ENCODE peak calls at places on chromosomes 12 and 14, in four cellular contexts. L is keratinocyte, Q is lower leg skin, Y is gastrocnemius medialis. T is an unnamed sample.

GRCh38 chr12:104641862-104642261 is 185.1 kb downstream of the CHST11 start:
- DNase-seq in L (no peak), Q (peak), Y (no peak), T (no peak)

GRCh38 chr14:51419685-51420084 is 179.6 kb downstream of the TMX1 start:
- DNase-seq in L (no peak), Q (no peak), Y (no peak), T (no peak)

GRCh38 chr12:31567029-31567428 is 23.9 kb downstream of the DENND5B start:
- DNase-seq in L (no peak), Q (no peak), Y (no peak), T (peak)

GRCh38 chr14:99133563-99134332 is 138.2 kb downstream of the BCL11B start:
- DNase-seq in L (peak), Q (no peak), Y (peak), T (peak)

GRCh38 chr14:104335611-104336010 is 197.2 kb downstream of the KIF26A start:
- DNase-seq in L (no peak), Q (no peak), Y (no peak), T (no peak)

GRCh38 chr12:89468648-89469326 is 55.8 kb downstream of the GALNT4 start:
- DNase-seq in L (no peak), Q (no peak), Y (no peak), T (no peak)

GRCh38 chr14:104777808-104778249 is 17.7 kb downstream of the AKT1 start:
- DNase-seq in L (no peak), Q (no peak), Y (no peak), T (no peak)

GRCh38 chr14:22412936-22413411 is 176.1 kb downstream of the DAD1 start:
- DNase-seq in L (no peak), Q (no peak), Y (no peak), T (no peak)

GRCh38 chr14:32657081-32657480 is 281.6 kb upstream of the NPAS3 start:
- DNase-seq in L (no peak), Q (peak), Y (peak), T (peak)

GRCh38 chr14:66247662-66248061 is 238.5 kb upstream of the CCDC196 start:
- DNase-seq in L (no peak), Q (no peak), Y (no peak), T (no peak)

GRCh38 chr12:102634216-102634615 is 153.9 kb upstream of the IGF1 start:
- DNase-seq in L (no peak), Q (no peak), Y (no peak), T (no peak)

GRCh38 chr14:91255026-91255695 is 10.7 kb upstream of the GPR68 start:
- DNase-seq in L (no peak), Q (no peak), Y (no peak), T (no peak)

GRCh38 chr12:56461235-56462159 is 6.9 kb upstream of the SPRYD4 start:
- DNase-seq in L (no peak), Q (no peak), Y (no peak), T (no peak)

GRCh38 chr12:107681836-107682820 is 3.5 kb upstream of the PWP1 start:
- DNase-seq in L (no peak), Q (no peak), Y (no peak), T (no peak)

GRCh38 chr12:130013771-130014484 is 110.1 kb upstream of the TMEM132D start:
- DNase-seq in L (no peak), Q (peak), Y (no peak), T (peak)

GRCh38 chr14:76575108-76575507 is 186.2 kb upstream of the VASH1 start:
- DNase-seq in L (no peak), Q (no peak), Y (no peak), T (no peak)

GRCh38 chr14:96362071-96362964 is 823 bp downstream of the ATG2B start:
- DNase-seq in L (no peak), Q (peak), Y (peak), T (peak)

GRCh38 chr14:96352708-96353107 is 10.4 kb downstream of the ATG2B start:
- DNase-seq in L (no peak), Q (no peak), Y (no peak), T (no peak)

GRCh38 chr14:96359959-96360358 is 3.2 kb downstream of the ATG2B start:
- DNase-seq in L (no peak), Q (no peak), Y (no peak), T (no peak)

GRCh38 chr14:96354246-96354645 is 8.9 kb downstream of the ATG2B start:
- DNase-seq in L (no peak), Q (no peak), Y (no peak), T (no peak)

DNA sequence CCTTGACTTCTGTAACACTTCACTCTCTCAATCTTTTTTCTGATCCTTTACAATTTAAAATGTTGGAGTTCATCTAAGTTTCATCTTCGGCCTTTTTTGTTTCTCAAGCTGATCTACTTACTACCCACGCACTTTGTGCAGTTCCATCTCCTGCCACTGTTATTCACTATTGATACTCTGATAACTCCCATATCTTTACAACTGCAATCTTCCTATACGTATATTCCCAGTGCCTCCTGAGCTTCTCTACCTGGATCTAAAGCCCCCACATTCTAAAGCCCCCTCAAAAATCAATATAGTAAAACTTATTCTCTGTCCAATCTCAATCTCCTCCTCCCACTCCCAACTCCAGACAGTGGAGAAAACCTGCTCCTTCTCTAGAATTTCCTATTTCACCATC is 5.9 kb downstream of the ATG2B start:
- DNase-seq in L (no peak), Q (no peak), Y (no peak), T (no peak)
- TF ChIP-seq CTCF in L (peak), Q (no peak), Y (no peak), T (no peak)

GRCh38 chr14:106436310-106436905 is 910.0 kb downstream of the TMEM121 start:
- DNase-seq in L (no peak), Q (no peak), Y (no peak), T (peak)
- TF ChIP-seq CTCF in L (peak), Q (no peak), Y (no peak), T (peak)

GRCh38 chr12:52041032-52041431 is 10.2 kb upstream of the NR4A1 start:
- DNase-seq in L (no peak), Q (no peak), Y (no peak), T (no peak)

GRCh38 chr12:52043386-52044212 is 7.6 kb upstream of the NR4A1 start:
- DNase-seq in L (no peak), Q (no peak), Y (peak), T (no peak)

GRCh38 chr12:52042706-52043385 is 8.4 kb upstream of the NR4A1 start:
- DNase-seq in L (no peak), Q (no peak), Y (peak), T (no peak)

GRCh38 chr12:52044284-52044983 is 6.8 kb upstream of the NR4A1 start:
- DNase-seq in L (no peak), Q (no peak), Y (peak), T (no peak)

DNA sequence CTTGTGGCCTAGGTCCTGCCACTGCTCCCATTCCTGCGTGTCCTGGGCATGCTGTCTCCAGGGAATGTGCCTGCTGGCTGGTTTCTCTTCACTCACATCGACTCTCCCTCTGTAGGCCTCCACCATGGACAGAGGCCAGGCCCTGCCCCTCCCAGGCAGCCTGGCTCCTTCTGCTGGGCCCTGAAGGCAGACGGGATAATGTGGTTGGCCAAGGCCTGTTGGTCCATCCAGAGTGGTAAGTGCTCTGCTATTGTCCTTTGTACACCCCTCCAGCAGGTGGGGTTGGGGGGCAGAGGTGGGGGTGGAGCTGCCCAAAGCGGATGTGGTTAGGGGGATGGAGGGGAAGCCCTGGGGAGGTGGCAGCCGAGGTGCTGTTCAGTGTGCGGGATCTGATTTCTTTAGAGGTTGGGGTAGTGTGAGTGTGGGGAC is 9.5 kb upstream of the NR4A1 start:
- DNase-seq in L (no peak), Q (no peak), Y (no peak), T (no peak)
- TF ChIP-seq CTCF in L (no peak), Q (no peak), Y (no peak), T (no peak)

GRCh38 chr12:97713972-97714588 is 251.5 kb downstream of the RMST start:
- DNase-seq in L (no peak), Q (no peak), Y (no peak), T (no peak)

GRCh38 chr12:97711392-97711791 is 248.8 kb downstream of the RMST start:
- DNase-seq in L (no peak), Q (no peak), Y (no peak), T (no peak)

GRCh38 chr12:97713217-97713616 is 250.6 kb downstream of the RMST start:
- DNase-seq in L (no peak), Q (no peak), Y (no peak), T (no peak)

GRCh38 chr12:97716356-97716755 is 253.8 kb downstream of the RMST start:
- DNase-seq in L (no peak), Q (no peak), Y (no peak), T (peak)
- TF ChIP-seq CTCF in L (no peak), Q (no peak), Y (no peak), T (peak)

GRCh38 chr14:95142208-95142607 is 15.1 kb downstream of the DICER1 start:
- DNase-seq in L (no peak), Q (no peak), Y (no peak), T (no peak)
- TF ChIP-seq CTCF in L (no peak), Q (no peak), Y (no peak), T (no peak)